ENCODE peak calls at places on chromosome 16, in five cellular contexts. A is fibroblast of lung, C is T-cell, Z is NCI-H1105, H is uterus. M is an unnamed sample.

GRCh38 chr16:89338863-89339262 is 121.4 kb downstream of the ZNF778 start:
- DNase-seq in A (no peak), C (no peak), Z (no peak), H (no peak), M (no peak)

GRCh38 chr16:89119161-89119621 is 25.5 kb downstream of the ACSF3 start:
- DNase-seq in A (no peak), C (no peak), Z (no peak), H (no peak), M (no peak)

GRCh38 chr16:73996624-73997339 is 299.8 kb upstream of the PSMD7 start:
- DNase-seq in A (peak), C (no peak), Z (no peak), H (no peak), M (no peak)

GRCh38 chr16:54957403-54957802 is 26.7 kb downstream of the IRX5 start:
- DNase-seq in A (no peak), C (no peak), Z (peak), H (no peak), M (no peak)

GRCh38 chr16:79997257-79997656 is 396.7 kb upstream of the MAF start:
- DNase-seq in A (peak), C (no peak), Z (no peak), H (no peak), M (peak)

GRCh38 chr16:28063047-28063521 is 430 bp downstream of the GSG1L start:
- DNase-seq in A (no peak), C (no peak), Z (peak), H (no peak), M (no peak)

GRCh38 chr16:87740441-87740840 is 25.3 kb downstream of the KLHDC4 start:
- DNase-seq in A (peak), C (no peak), Z (no peak), H (no peak), M (no peak)

GRCh38 chr16:75570351-75571104 is 4.3 kb downstream of the GABARAPL2 start:
- DNase-seq in A (no peak), C (no peak), Z (no peak), H (no peak), M (no peak)

GRCh38 chr16:90048737-90049330 is 28.3 kb downstream of the PRDM7 start:
- DNase-seq in A (no peak), C (no peak), Z (no peak), H (no peak), M (no peak)

GRCh38 chr16:19704321-19705130 is 13.5 kb downstream of the KNOP1 start:
- DNase-seq in A (peak), C (no peak), Z (no peak), H (no peak), M (no peak)

GRCh38 chr16:56956076-56956475 is 5.7 kb upstream of the CETP start:
- DNase-seq in A (no peak), C (no peak), Z (no peak), H (no peak), M (no peak)

GRCh38 chr16:82694239-82694874 is 67.6 kb downstream of the CDH13 start:
- DNase-seq in A (peak), C (no peak), Z (no peak), H (no peak), M (no peak)

GRCh38 chr16:50153648-50154368 is 702 bp downstream of the TENT4B start:
- DNase-seq in A (no peak), C (no peak), Z (no peak), H (no peak), M (peak)

GRCh38 chr16:79042886-79043285 is 557.7 kb downstream of the MAF start:
- DNase-seq in A (no peak), C (peak), Z (no peak), H (no peak), M (no peak)

GRCh38 chr16:89489731-89490385 is 503 bp downstream of the ANKRD11 start:
- DNase-seq in A (no peak), C (no peak), Z (no peak), H (peak), M (no peak)

GRCh38 chr16:12257926-12258561 is 281.5 kb downstream of the SNX29 start:
- DNase-seq in A (no peak), C (no peak), Z (peak), H (no peak), M (peak)

GRCh38 chr16:69941251-69942098 is 9.7 kb upstream of the CLEC18A start:
- DNase-seq in A (peak), C (no peak), Z (no peak), H (no peak), M (no peak)

GRCh38 chr16:89567656-89568594 is 7.4 kb downstream of the RPL13 start:
- DNase-seq in A (no peak), C (no peak), Z (no peak), H (no peak), M (peak)

GRCh38 chr16:74563828-74564263 is 43.1 kb downstream of the GLG1 start:
- DNase-seq in A (peak), C (no peak), Z (no peak), H (no peak), M (no peak)

GRCh38 chr16:79599256-79599836 is 1.2 kb downstream of the MAF start:
- DNase-seq in A (peak), C (no peak), Z (no peak), H (peak), M (no peak)

GRCh38 chr16:24010440-24011089 is 174.8 kb downstream of the PRKCB start:
- DNase-seq in A (peak), C (peak), Z (peak), H (peak), M (peak)

GRCh38 chr16:58488531-58488930 is 11.4 kb upstream of the NDRG4 start:
- DNase-seq in A (no peak), C (no peak), Z (no peak), H (no peak), M (no peak)

GRCh38 chr16:71205482-71206131 is 24.9 kb downstream of the HYDIN start:
- DNase-seq in A (no peak), C (no peak), Z (no peak), H (no peak), M (no peak)

GRCh38 chr16:70577256-70577698 is 53.7 kb downstream of the SF3B3 start:
- DNase-seq in A (peak), C (no peak), Z (no peak), H (no peak), M (no peak)

GRCh38 chr16:11615756-11616447 is 29.2 kb upstream of the LITAF start:
- DNase-seq in A (no peak), C (no peak), Z (no peak), H (no peak), M (no peak)

GRCh38 chr16:82081271-82081670 is 46.2 kb downstream of the HSD17B2 start:
- DNase-seq in A (no peak), C (no peak), Z (no peak), H (no peak), M (no peak)

GRCh38 chr16:80174416-80174815 is 366.4 kb upstream of the DYNLRB2 start:
- DNase-seq in A (peak), C (no peak), Z (no peak), H (no peak), M (peak)

GRCh38 chr16:17211797-17212196 is 259.0 kb downstream of the XYLT1 start:
- DNase-seq in A (no peak), C (peak), Z (no peak), H (no peak), M (peak)

GRCh38 chr16:67883146-67883871 is 1.4 kb upstream of the NRN1L start:
- DNase-seq in A (no peak), C (no peak), Z (no peak), H (no peak), M (peak)

GRCh38 chr16:11669380-11670146 is 1.3 kb downstream of the SNN start:
- DNase-seq in A (peak), C (peak), Z (no peak), H (no peak), M (no peak)

GRCh38 chr16:2475413-2476344 is 752 bp downstream of the TBC1D24 start:
- DNase-seq in A (no peak), C (no peak), Z (no peak), H (no peak), M (peak)

GRCh38 chr16:78800535-78800934 is 701.1 kb downstream of the WWOX start:
- DNase-seq in A (no peak), C (no peak), Z (no peak), H (no peak), M (no peak)